ENCODE peak calls at places on chromosome 3, in eight cellular contexts. Z is pancreas, Q is fibroblast of villous mesenchyme, D is MM.1S, G is hepatocyte, A is HepG2, S is lower leg skin, N is IMR-90. Y is an unnamed sample.

GRCh38 chr3:193812791-193813505 is 219.9 kb downstream of the OPA1 start:
- DNase-seq in A (no peak), Z (no peak), S (peak; percentile 48), N (no peak), G (no peak), D (no peak), Q (no peak), Y (no peak)

GRCh38 chr3:10242182-10243065 is 5.8 kb upstream of the TATDN2 start:
- DNase-seq in G (no peak), N (peak; percentile 54), Q (no peak), A (no peak), D (no peak), S (no peak), Z (no peak), Y (no peak)

GRCh38 chr3:126472277-126473006 is 3.2 kb downstream of the ZXDC start:
- DNase-seq in Z (peak; percentile 65), G (peak; percentile 86), N (peak; percentile 68), S (peak; percentile 94), D (no peak), Q (peak; percentile 95), A (peak; percentile 94), Y (peak; percentile 77)

GRCh38 chr3:149971403-149972075 is 844 bp upstream of the PFN2 start:
- DNase-seq in G (no peak), N (peak; percentile 64), Z (peak; percentile 58), A (peak; percentile 15), D (peak; percentile 27), S (peak; percentile 89), Q (peak; percentile 74), Y (peak; percentile 31)

GRCh38 chr3:124019291-124019690 is 27.4 kb upstream of the ROPN1 start:
- DNase-seq in N (no peak), D (no peak), Z (no peak), S (no peak), Q (no peak), G (peak; percentile 5), A (peak; percentile 23), Y (no peak)

GRCh38 chr3:129360705-129361460 is 67.6 kb downstream of the EFCAB12 start:
- DNase-seq in Z (no peak), Q (no peak), D (no peak), N (no peak), S (no peak), A (no peak), G (no peak), Y (peak; percentile 54)

GRCh38 chr3:122558605-122559004 is 5.5 kb downstream of the PARP9 start:
- DNase-seq in D (no peak), G (no peak), N (no peak), S (no peak), A (peak; percentile 25), Q (no peak), Z (no peak), Y (no peak)

GRCh38 chr3:16448691-16449090 is 64.8 kb downstream of the RFTN1 start:
- DNase-seq in N (peak; percentile 98), Z (peak; percentile 13), Q (peak; percentile 96), S (peak; percentile 95), A (no peak), G (peak; percentile 47), D (no peak), Y (peak; percentile 92)

GRCh38 chr3:110933786-110934415 is 137.7 kb upstream of the NECTIN3 start:
- DNase-seq in Z (no peak), N (peak; percentile 68), S (no peak), A (no peak), Q (peak; percentile 48), D (no peak), G (no peak), Y (no peak)

GRCh38 chr3:17111556-17111955 is 226.8 kb downstream of the PLCL2 start:
- DNase-seq in D (no peak), Z (no peak), N (peak; percentile 31), Q (peak; percentile 86), G (no peak), S (no peak), A (no peak), Y (no peak)

GRCh38 chr3:481680-482079 is 285.1 kb downstream of the CHL1 start:
- DNase-seq in G (peak; percentile 25), S (no peak), D (peak; percentile 22), Z (no peak), Q (no peak), A (no peak), N (no peak), Y (no peak)

GRCh38 chr3:101849714-101850326 is 506 bp downstream of the NFKBIZ start:
- DNase-seq in A (no peak), G (no peak), D (peak; percentile 59), S (peak; percentile 90), N (no peak), Z (peak; percentile 61), Q (no peak), Y (no peak)

GRCh38 chr3:30847589-30847988 is 46.9 kb downstream of the GADL1 start:
- DNase-seq in Q (no peak), G (no peak), A (no peak), S (no peak), Z (no peak), N (no peak), D (peak; percentile 38), Y (no peak)

GRCh38 chr3:49654955-49655556 is 19.1 kb upstream of the APEH start:
- DNase-seq in A (no peak), Q (no peak), N (no peak), S (no peak), Z (no peak), G (no peak), D (peak; percentile 39), Y (no peak)

GRCh38 chr3:126956866-126957650 is 25.9 kb upstream of the PLXNA1 start:
- DNase-seq in G (no peak), Z (no peak), N (no peak), S (peak; percentile 87), Q (no peak), A (no peak), D (no peak), Y (no peak)

GRCh38 chr3:51679777-51680176 is 8.7 kb downstream of the TEX264 start:
- DNase-seq in Z (no peak), N (no peak), Q (no peak), D (no peak), S (no peak), G (no peak), A (no peak), Y (no peak)

GRCh38 chr3:72299321-72299802 is 514.4 kb upstream of the PROK2 start:
- DNase-seq in G (no peak), Q (no peak), Z (no peak), A (no peak), N (peak; percentile 59), D (no peak), S (no peak), Y (no peak)

GRCh38 chr3:124322966-124323365 is 331.0 kb upstream of the ROPN1 start:
- DNase-seq in N (peak; percentile 46), G (no peak), Q (no peak), A (no peak), Z (no peak), S (no peak), D (no peak), Y (no peak)

GRCh38 chr3:134132961-134133360 is 103.2 kb upstream of the SLCO2A1 start:
- DNase-seq in Q (peak; percentile 76), Z (no peak), N (peak; percentile 35), A (no peak), S (no peak), G (no peak), D (no peak), Y (no peak)

GRCh38 chr3:73509066-73509465 is 115.7 kb downstream of the PDZRN3 start:
- DNase-seq in G (no peak), S (peak; percentile 65), D (no peak), A (no peak), Q (no peak), Z (no peak), N (no peak), Y (no peak)

GRCh38 chr3:73510298-73510697 is 114.4 kb downstream of the PDZRN3 start:
- DNase-seq in N (no peak), A (no peak), Q (no peak), G (no peak), Z (no peak), S (no peak), D (no peak), Y (no peak)

GRCh38 chr3:73510784-73511183 is 114.0 kb downstream of the PDZRN3 start:
- DNase-seq in Z (no peak), N (no peak), S (no peak), G (no peak), Q (no peak), D (no peak), A (no peak), Y (no peak)

GRCh38 chr3:73509812-73510211 is 114.9 kb downstream of the PDZRN3 start:
- DNase-seq in A (no peak), S (no peak), Z (no peak), G (no peak), D (no peak), Q (no peak), N (peak; percentile 35), Y (no peak)

GRCh38 chr3:73508330-73508954 is 116.3 kb downstream of the PDZRN3 start:
- DNase-seq in S (peak; percentile 83), A (peak; percentile 44), Z (peak; percentile 64), D (peak; percentile 71), N (peak; percentile 81), G (peak; percentile 89), Q (peak; percentile 73), Y (no peak)
- TF ChIP-seq CTCF in S (no peak), A (peak; percentile 72), Z (peak; percentile 73), D (peak; percentile 74), N (peak; percentile 73), G (peak; percentile 71), Q (peak; percentile 86), Y (peak; percentile 78)

GRCh38 chr3:143089965-143090364 is 29.6 kb upstream of the CHST2 start:
- DNase-seq in G (no peak), S (no peak), Q (no peak), A (no peak), D (no peak), N (no peak), Z (no peak), Y (no peak)
- H3K4me3 ChIP-seq in G (no peak overlapping the region), S (no peak overlapping the region), Q (no peak overlapping the region), A (no peak overlapping the region), D (no peak overlapping the region), N (no peak overlapping the region), Z (no peak overlapping the region), Y (no peak overlapping the region)

GRCh38 chr3:64377942-64378341 is 152.7 kb upstream of the PRICKLE2 start:
- DNase-seq in S (no peak), Z (no peak), G (no peak), Q (no peak), A (no peak), N (no peak), D (no peak), Y (no peak)
- TF ChIP-seq CTCF in S (no peak), Z (no peak), G (no peak), Q (no peak), A (no peak), N (no peak), D (no peak), Y (no peak)

DNA sequence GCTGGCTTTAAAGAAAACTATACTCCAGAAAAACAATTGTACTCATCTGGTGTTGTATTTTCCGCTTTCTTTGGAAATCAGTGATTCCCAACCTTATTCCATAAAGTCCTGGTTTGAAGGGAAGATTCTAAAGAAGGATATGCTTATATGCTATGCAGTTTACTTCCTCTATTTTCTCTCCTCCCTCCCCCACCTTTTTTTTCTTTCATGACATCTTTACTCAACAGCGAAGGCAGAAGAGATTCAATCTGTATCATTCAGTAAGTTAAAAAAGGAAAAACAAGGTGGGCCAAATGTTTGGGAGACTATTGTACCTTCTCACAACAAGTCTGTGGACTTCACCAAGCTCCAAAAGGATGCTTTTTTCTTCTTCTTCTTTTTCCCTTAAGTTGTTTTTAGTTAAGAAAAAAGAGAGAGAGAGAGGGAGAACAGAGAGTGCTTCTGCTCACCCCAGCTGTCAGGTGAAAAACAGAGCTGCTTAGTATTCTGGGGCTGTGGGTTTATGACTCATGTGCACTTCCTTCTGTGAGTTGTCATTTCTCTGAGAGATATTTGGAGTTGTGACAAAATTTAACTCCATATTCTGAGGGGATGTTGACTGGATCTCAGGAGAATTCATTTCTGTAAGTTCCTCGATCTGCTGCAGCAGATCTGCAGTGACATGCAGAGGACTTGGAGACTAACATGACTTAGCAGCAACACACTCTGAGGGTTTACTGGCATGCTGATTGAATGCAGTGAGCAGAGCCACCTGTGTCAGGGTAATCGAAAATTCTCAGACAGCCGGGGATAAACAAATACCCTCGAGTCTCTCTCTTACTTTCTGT is 70.7 kb downstream of the SSR3 start:
- DNase-seq in G (peak; percentile 38), D (peak; percentile 88), N (peak; percentile 66), A (no peak), Z (no peak), Q (peak; percentile 76), S (no peak), Y (peak; percentile 33)
- H3K4me3 ChIP-seq in G (no peak overlapping the region), D (peak overlapping the region; percentile 48), N (no peak overlapping the region), A (no peak overlapping the region), Z (no peak overlapping the region), Q (peak overlapping the region; percentile 9), S (no peak overlapping the region), Y (no peak overlapping the region)